ENCODE peak calls at places on chromosomes 11 and 22, in ten cellular contexts. I is fibroblast of the aortic adventitia, X is IMR-90, C is gastrocnemius medialis, U is retinal pigment epithelial cell, A is K562, K is heart left ventricle, F is uterus, S is upper lobe of right lung, Z is lower leg skin. G is an unnamed sample.

GRCh38 chr11:34214961-34215805 is 109.8 kb downstream of the NAT10 start:
- DNase-seq in I (peak), X (peak), C (no peak), U (no peak), A (no peak), K (no peak), F (no peak), S (no peak), Z (no peak), G (no peak)

GRCh38 chr22:36455571-36456458 is 25.6 kb downstream of the TXN2 start:
- DNase-seq in I (no peak), X (no peak), C (no peak), U (no peak), A (no peak), K (no peak), F (no peak), S (no peak), Z (no peak), G (no peak)

GRCh38 chr11:44609028-44609782 is 43.7 kb downstream of the CD82 start:
- DNase-seq in I (no peak), X (no peak), C (no peak), U (no peak), A (no peak), K (no peak), F (no peak), S (no peak), Z (no peak), G (no peak)

GRCh38 chr22:23752090-23752691 is 1.3 kb upstream of the ZNF70 start:
- DNase-seq in I (no peak), X (no peak), C (no peak), U (no peak), A (no peak), K (peak), F (no peak), S (no peak), Z (no peak), G (no peak)

GRCh38 chr22:50399751-50400331 is 56.7 kb downstream of the PPP6R2 start:
- DNase-seq in I (no peak), X (no peak), C (no peak), U (no peak), A (peak), K (peak), F (no peak), S (no peak), Z (no peak), G (peak)

GRCh38 chr22:44595841-44596341 is 97.9 kb upstream of the RTL6 start:
- DNase-seq in I (peak), X (peak), C (no peak), U (no peak), A (peak), K (no peak), F (no peak), S (no peak), Z (no peak), G (peak)

GRCh38 chr11:14905104-14906033 is 13.3 kb upstream of the CYP2R1 start:
- DNase-seq in I (peak), X (peak), C (no peak), U (no peak), A (no peak), K (peak), F (peak), S (peak), Z (no peak), G (peak)

GRCh38 chr11:64605656-64606585 is 14.9 kb downstream of the SLC22A12 start:
- DNase-seq in I (no peak), X (no peak), C (no peak), U (no peak), A (no peak), K (peak), F (no peak), S (no peak), Z (no peak), G (no peak)

GRCh38 chr22:46354993-46355305 is 19.4 kb downstream of the TRMU start:
- DNase-seq in I (no peak), X (no peak), C (no peak), U (no peak), A (no peak), K (no peak), F (no peak), S (no peak), Z (no peak), G (no peak)

GRCh38 chr11:111538407-111539114 is 2.0 kb upstream of the LAYN start:
- DNase-seq in I (no peak), X (peak), C (no peak), U (no peak), A (no peak), K (no peak), F (no peak), S (no peak), Z (no peak), G (no peak)

GRCh38 chr11:103281301-103281700 is 172.1 kb downstream of the DYNC2H1 start:
- DNase-seq in I (no peak), X (peak), C (no peak), U (no peak), A (no peak), K (no peak), F (no peak), S (no peak), Z (no peak), G (no peak)

GRCh38 chr11:45643585-45643984 is 21.8 kb downstream of the CHST1 start:
- DNase-seq in I (no peak), X (no peak), C (no peak), U (no peak), A (no peak), K (no peak), F (no peak), S (no peak), Z (peak), G (no peak)

GRCh38 chr11:60095477-60096120 is 7.1 kb downstream of the MS4A2 start:
- DNase-seq in I (no peak), X (no peak), C (no peak), U (no peak), A (no peak), K (no peak), F (no peak), S (no peak), Z (no peak), G (no peak)

GRCh38 chr11:122040476-122040875 is 75.5 kb downstream of the BLID start:
- DNase-seq in I (no peak), X (no peak), C (no peak), U (no peak), A (no peak), K (no peak), F (no peak), S (no peak), Z (no peak), G (no peak)

GRCh38 chr22:35044607-35045390 is 21.2 kb upstream of the ISX start:
- DNase-seq in I (no peak), X (no peak), C (no peak), U (no peak), A (no peak), K (no peak), F (no peak), S (no peak), Z (no peak), G (no peak)

GRCh38 chr22:39537981-39538380 is 5.4 kb upstream of the RPS19BP1 start:
- DNase-seq in I (no peak), X (no peak), C (no peak), U (no peak), A (no peak), K (no peak), F (no peak), S (no peak), Z (no peak), G (no peak)

GRCh38 chr11:121421149-121421906 is 30.8 kb upstream of the SORL1 start:
- DNase-seq in I (no peak), X (no peak), C (no peak), U (no peak), A (peak), K (no peak), F (no peak), S (no peak), Z (no peak), G (no peak)

GRCh38 chr11:2775626-2776350 is 76.0 kb upstream of the KCNQ1OT1 start:
- DNase-seq in I (no peak), X (no peak), C (no peak), U (no peak), A (no peak), K (peak), F (peak), S (peak), Z (no peak), G (no peak)

GRCh38 chr11:117175104-117175503 is 3.4 kb upstream of the SIDT2 start:
- DNase-seq in I (no peak), X (no peak), C (no peak), U (no peak), A (no peak), K (no peak), F (no peak), S (no peak), Z (no peak), G (no peak)

GRCh38 chr11:19398772-19399542 is 158.2 kb upstream of the E2F8 start:
- DNase-seq in I (peak), X (peak), C (no peak), U (no peak), A (no peak), K (no peak), F (peak), S (no peak), Z (no peak), G (peak)

GRCh38 chr11:28679795-28680194 is 571.6 kb downstream of the METTL15 start:
- DNase-seq in I (peak), X (peak), C (no peak), U (no peak), A (no peak), K (no peak), F (no peak), S (no peak), Z (no peak), G (peak)

GRCh38 chr11:35373284-35373933 is 45.9 kb downstream of the SLC1A2 start:
- DNase-seq in I (no peak), X (peak), C (no peak), U (peak), A (no peak), K (no peak), F (no peak), S (no peak), Z (no peak), G (no peak)

GRCh38 chr11:78954261-78954660 is 379.6 kb upstream of the NARS2 start:
- DNase-seq in I (no peak), X (no peak), C (no peak), U (no peak), A (no peak), K (no peak), F (no peak), S (no peak), Z (no peak), G (no peak)

GRCh38 chr11:130448039-130448415 is 418 bp upstream of the ADAMTS15 start:
- DNase-seq in I (no peak), X (no peak), C (no peak), U (no peak), A (no peak), K (no peak), F (no peak), S (no peak), Z (no peak), G (no peak)

GRCh38 chr11:130448416-130449068 is at the start of gene ADAMTS15:
- DNase-seq in I (peak), X (peak), C (peak), U (peak), A (no peak), K (peak), F (peak), S (peak), Z (peak), G (peak)

GRCh38 chr11:130449246-130449990 is 973 bp downstream of the ADAMTS15 start:
- DNase-seq in I (peak), X (no peak), C (no peak), U (no peak), A (no peak), K (peak), F (no peak), S (peak), Z (no peak), G (no peak)

GRCh38 chr11:130451261-130452019 is 3.0 kb downstream of the ADAMTS15 start:
- DNase-seq in I (peak), X (peak), C (peak), U (no peak), A (no peak), K (peak), F (no peak), S (no peak), Z (no peak), G (peak)

DNA sequence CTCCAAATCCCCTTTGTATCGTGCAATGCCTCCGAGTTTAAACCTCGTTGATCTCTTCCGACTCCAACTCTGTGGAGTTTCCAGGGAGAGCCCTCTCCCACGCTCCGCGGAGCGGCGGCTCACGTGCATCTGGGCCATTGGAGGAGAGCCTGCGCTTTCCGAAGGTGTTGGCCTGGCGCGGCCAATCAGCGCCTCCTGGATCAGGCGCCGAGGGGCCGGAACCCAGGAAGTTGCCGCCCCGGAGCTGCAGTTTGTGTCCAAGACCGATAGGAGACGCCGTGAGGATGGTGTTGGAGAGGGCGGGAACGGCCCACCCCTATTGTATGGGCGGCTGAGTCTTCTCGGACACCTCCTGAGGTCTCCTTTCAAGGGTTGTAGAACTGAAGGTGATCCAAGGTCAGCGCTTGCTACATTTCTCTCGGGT is 1.6 kb downstream of the ADAMTS15 start:
- DNase-seq in I (peak), X (peak), C (peak), U (no peak), A (peak), K (peak), F (peak), S (peak), Z (peak), G (peak)
- H3K4me3 ChIP-seq in I (peak), X (peak), C (peak), U (peak), A (no peak), K (peak), F (peak), S (peak), Z (peak), G (peak)

GRCh38 chr11:32893091-32893946 is 708 bp downstream of the QSER1 start:
- DNase-seq in I (peak), X (peak), C (peak), U (no peak), A (peak), K (peak), F (peak), S (peak), Z (peak), G (peak)
- TF ChIP-seq CTCF in I (peak), X (peak), C (peak), U (peak), A (peak), K (peak), F (no peak), S (peak), Z (no peak), G (peak)

DNA sequence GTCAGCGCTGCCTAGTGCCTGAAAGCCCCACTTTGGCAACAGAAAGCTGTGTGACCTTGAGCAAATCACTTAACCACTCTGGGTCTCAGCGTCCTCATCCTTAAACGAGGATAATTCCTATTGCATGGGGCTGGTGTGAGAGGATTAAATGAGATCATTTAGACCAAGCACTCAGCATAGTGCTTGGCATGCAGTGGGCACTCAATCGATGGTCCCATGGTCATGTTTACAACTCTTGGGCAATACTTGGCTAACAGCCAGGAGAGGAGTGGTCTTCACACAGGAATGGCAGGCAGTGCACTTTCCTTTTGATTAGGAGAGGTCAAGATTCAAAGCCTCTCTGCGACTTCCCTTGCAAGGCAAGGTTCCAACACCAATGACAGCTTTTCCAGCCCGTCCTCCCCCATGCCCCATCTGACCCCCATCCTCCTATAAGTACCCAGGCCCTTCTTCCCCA is 14.1 kb downstream of the TNKS1BP1 start:
- DNase-seq in I (peak), X (peak), C (peak), U (peak), A (no peak), K (no peak), F (peak), S (no peak), Z (peak), G (peak)
- H3K4me3 ChIP-seq in I (peak), X (peak), C (peak), U (peak), A (peak), K (peak), F (peak), S (peak), Z (peak), G (peak)

GRCh38 chr11:126888126-126888712 is 112.4 kb downstream of the KIRREL3 start:
- DNase-seq in I (no peak), X (no peak), C (no peak), U (no peak), A (no peak), K (no peak), F (no peak), S (no peak), Z (no peak), G (no peak)

GRCh38 chr11:126892781-126893180 is 107.8 kb downstream of the KIRREL3 start:
- DNase-seq in I (no peak), X (no peak), C (no peak), U (no peak), A (no peak), K (no peak), F (no peak), S (no peak), Z (no peak), G (no peak)

GRCh38 chr11:126893796-126894195 is 106.8 kb downstream of the KIRREL3 start:
- DNase-seq in I (peak), X (no peak), C (no peak), U (no peak), A (no peak), K (no peak), F (no peak), S (no peak), Z (no peak), G (no peak)

GRCh38 chr11:126891556-126892217 is 108.9 kb downstream of the KIRREL3 start:
- DNase-seq in I (peak), X (no peak), C (no peak), U (no peak), A (no peak), K (no peak), F (no peak), S (no peak), Z (no peak), G (peak)

GRCh38 chr11:126890561-126890960 is 110.0 kb downstream of the KIRREL3 start:
- DNase-seq in I (no peak), X (no peak), C (no peak), U (no peak), A (peak), K (no peak), F (no peak), S (no peak), Z (no peak), G (no peak)
- TF ChIP-seq CTCF in I (no peak), X (no peak), C (no peak), U (peak), A (no peak), K (no peak), F (no peak), S (no peak), Z (no peak), G (no peak)

GRCh38 chr11:69011624-69012091 is 1.4 kb downstream of the MRGPRF start:
- DNase-seq in I (no peak), X (no peak), C (no peak), U (no peak), A (no peak), K (no peak), F (no peak), S (no peak), Z (no peak), G (no peak)
- H3K4me3 ChIP-seq in I (peak), X (peak), C (peak), U (no peak), A (no peak), K (peak), F (peak), S (peak), Z (no peak), G (no peak)

GRCh38 chr11:88341852-88342251 is 4.3 kb upstream of the CTSC start:
- DNase-seq in I (no peak), X (no peak), C (no peak), U (no peak), A (peak), K (no peak), F (no peak), S (no peak), Z (no peak), G (no peak)
- TF ChIP-seq CTCF in I (no peak), X (no peak), C (no peak), U (no peak), A (peak), K (no peak), F (no peak), S (no peak), Z (no peak), G (no peak)